ENCODE peak calls at places on chromosomes 3 and 15, in seven cellular contexts. X, N, P, Q, F, W and H are unnamed samples.

GRCh38 chr15:74193305-74193718 is 9.3 kb downstream of the STRA6 start:
- DNase-seq in X (no peak), P (peak), F (peak), N (no peak), W (no peak), Q (peak), H (peak)

GRCh38 chr3:61862614-61863289 is 301.4 kb downstream of the PTPRG start:
- DNase-seq in P (no peak), X (no peak), N (no peak), F (no peak), Q (no peak), W (no peak), H (no peak)

GRCh38 chr15:25088261-25088790 is 133.5 kb downstream of the SNRPN start:
- DNase-seq in X (no peak), P (no peak), Q (no peak), W (no peak), N (no peak), F (no peak), H (no peak)

GRCh38 chr15:90266061-90266431 is 574 bp downstream of the NGRN start:
- DNase-seq in N (peak), P (no peak), F (peak), Q (peak), X (peak), W (no peak), H (no peak)

GRCh38 chr15:25368855-25369254 is 70.0 kb downstream of the UBE3A start:
- DNase-seq in P (no peak), N (no peak), W (no peak), Q (no peak), X (no peak), F (no peak), H (peak)

GRCh38 chr15:45114076-45114750 is at the start of the genes DUOX2 and DUOXA2:
- DNase-seq in Q (no peak), P (no peak), N (no peak), W (no peak), F (no peak), X (no peak), H (no peak)

GRCh38 chr3:136713961-136714514 is 38.1 kb downstream of the STAG1 start:
- DNase-seq in W (no peak), X (no peak), N (no peak), F (no peak), P (no peak), Q (no peak), H (no peak)

GRCh38 chr3:52062499-52062898 is 6.1 kb upstream of the DUSP7 start:
- DNase-seq in Q (peak), F (peak), N (no peak), P (peak), W (no peak), X (no peak), H (peak)

GRCh38 chr3:124119056-124119721 is 127.3 kb upstream of the ROPN1 start:
- DNase-seq in P (peak), N (no peak), Q (peak), F (peak), X (no peak), W (no peak), H (no peak)

GRCh38 chr15:40773902-40774301 is 4.1 kb downstream of the C15orf62 start:
- DNase-seq in Q (no peak), X (no peak), F (no peak), W (no peak), N (no peak), P (no peak), H (no peak)

GRCh38 chr3:127228866-127229265 is 35.9 kb downstream of the PRR23E start:
- DNase-seq in N (no peak), P (no peak), F (no peak), W (no peak), X (no peak), Q (no peak), H (no peak)

GRCh38 chr15:48040166-48040817 is 80.5 kb upstream of the SLC24A5 start:
- DNase-seq in F (no peak), Q (peak), X (no peak), N (no peak), P (no peak), W (no peak), H (peak)

GRCh38 chr3:184632551-184632950 is 71.0 kb downstream of the EPHB3 start:
- DNase-seq in N (no peak), X (no peak), F (no peak), W (no peak), P (no peak), Q (no peak), H (no peak)

GRCh38 chr15:59180946-59181345 is 25.7 kb upstream of the LDHAL6B start:
- DNase-seq in Q (no peak), N (no peak), X (no peak), P (peak), F (no peak), W (no peak), H (no peak)

GRCh38 chr15:101028772-101029438 is 109.7 kb downstream of the LRRK1 start:
- DNase-seq in X (no peak), W (no peak), P (no peak), N (no peak), F (no peak), Q (no peak), H (no peak)

GRCh38 chr3:133494469-133494868 is 79.0 kb upstream of the CDV3 start:
- DNase-seq in N (no peak), F (no peak), X (no peak), P (no peak), Q (no peak), W (no peak), H (no peak)